ENCODE peak calls at places on chromosomes 1 and 21, in six cellular contexts. Z, G, K, B, E and P are unnamed samples.

GRCh38 chr21:37225440-37225839 is 41.7 kb downstream of the VPS26C start:
- DNase-seq in K (no peak), B (no peak), E (no peak), Z (no peak), G (no peak), P (no peak)

GRCh38 chr1:168106274-168106673 is 30.5 kb downstream of the GPR161 start:
- DNase-seq in G (no peak), B (no peak), Z (no peak), K (no peak), E (peak), P (no peak)

GRCh38 chr21:26715878-26716506 is 129.2 kb downstream of the ADAMTS1 start:
- DNase-seq in K (no peak), G (peak), B (peak), E (peak), Z (no peak), P (peak)

GRCh38 chr1:212514056-212514614 is 81.4 kb downstream of the NENF start:
- DNase-seq in K (no peak), Z (no peak), G (peak), E (peak), B (no peak), P (no peak)

GRCh38 chr1:51693420-51694144 is 76.7 kb downstream of the OSBPL9 start:
- DNase-seq in E (no peak), G (no peak), B (no peak), Z (no peak), K (no peak), P (no peak)

GRCh38 chr1:47031059-47031458 is 7.6 kb downstream of the CYP4X1 start:
- DNase-seq in B (no peak), K (no peak), Z (no peak), E (no peak), G (no peak), P (no peak)

GRCh38 chr1:94693029-94693428 is 127.1 kb upstream of the SLC44A3 start:
- DNase-seq in E (no peak), B (no peak), G (no peak), Z (no peak), K (no peak), P (no peak)

GRCh38 chr1:177585492-177586220 is 384.2 kb downstream of the SEC16B start:
- DNase-seq in Z (peak), G (no peak), B (no peak), K (no peak), E (no peak), P (no peak)

GRCh38 chr1:227343727-227344551 is 25.6 kb upstream of the CDC42BPA start:
- DNase-seq in B (no peak), E (no peak), G (no peak), Z (no peak), K (no peak), P (no peak)

GRCh38 chr1:114715952-114716303 is 643 bp downstream of the NRAS start:
- DNase-seq in G (peak), K (no peak), B (no peak), E (no peak), Z (no peak), P (no peak)

GRCh38 chr1:43447891-43448708 is 5.6 kb downstream of the HYI start:
- DNase-seq in B (no peak), E (no peak), Z (no peak), K (no peak), G (no peak), P (no peak)

GRCh38 chr1:59481915-59482505 is 185.1 kb downstream of the FGGY start:
- DNase-seq in G (no peak), B (no peak), E (no peak), K (no peak), Z (no peak), P (no peak)

GRCh38 chr1:204301171-204301957 is 58.4 kb downstream of the PLEKHA6 start:
- DNase-seq in B (no peak), K (no peak), Z (no peak), E (no peak), G (no peak), P (no peak)

GRCh38 chr1:3050603-3051002 is 18.4 kb upstream of the PRDM16 start:
- DNase-seq in E (no peak), G (no peak), Z (no peak), K (no peak), B (no peak), P (no peak)

GRCh38 chr1:205578780-205579571 is 52.8 kb downstream of the ELK4 start:
- DNase-seq in K (no peak), B (no peak), Z (no peak), G (no peak), E (no peak), P (no peak)

GRCh38 chr1:155871390-155871789 is 12.0 kb downstream of the SYT11 start:
- DNase-seq in B (no peak), Z (no peak), E (no peak), K (no peak), G (no peak), P (no peak)

GRCh38 chr21:44947930-44948331 is 8.1 kb downstream of the SLX9 start:
- DNase-seq in K (no peak), E (no peak), G (no peak), B (no peak), Z (no peak), P (no peak)

GRCh38 chr1:82094136-82094535 is 293.4 kb downstream of the ADGRL2 start:
- DNase-seq in B (no peak), K (no peak), G (no peak), E (no peak), Z (no peak), P (no peak)

GRCh38 chr1:77288275-77288674 is 6.5 kb downstream of the AK5 start:
- DNase-seq in G (no peak), Z (no peak), B (no peak), E (no peak), K (no peak), P (no peak)

GRCh38 chr1:16145030-16145987 is 10.6 kb downstream of the EPHA2 start:
- DNase-seq in B (no peak), Z (no peak), K (no peak), E (peak), G (peak), P (no peak)

GRCh38 chr1:23555225-23555801 is 4.0 kb downstream of the ID3 start:
- DNase-seq in Z (no peak), G (peak), B (no peak), E (no peak), K (no peak), P (no peak)

GRCh38 chr1:172513480-172513879 is 19.5 kb upstream of the SUCO start:
- DNase-seq in Z (no peak), B (no peak), G (peak), E (no peak), K (no peak), P (no peak)

GRCh38 chr21:19461481-19462205 is 1058.1 kb upstream of the TMPRSS15 start:
- DNase-seq in B (no peak), K (no peak), G (peak), Z (no peak), E (no peak), P (no peak)

GRCh38 chr21:33266050-33266783 is at the start of gene IL10RB:
- DNase-seq in G (peak), K (peak), E (peak), B (peak), Z (peak), P (peak)

GRCh38 chr1:58768971-58769808 is 14.7 kb downstream of the JUN start:
- DNase-seq in K (no peak), E (peak), B (no peak), Z (no peak), G (peak), P (no peak)

GRCh38 chr1:211332036-211332616 is 5.5 kb downstream of the TRAF5 start:
- DNase-seq in G (peak), B (no peak), E (no peak), K (no peak), Z (no peak), P (no peak)

GRCh38 chr1:226637147-226637935 is 88.8 kb downstream of the STUM start:
- DNase-seq in Z (no peak), G (peak), E (peak), K (no peak), B (no peak), P (no peak)

GRCh38 chr21:41439245-41439644 is 13.2 kb downstream of the MX1 start:
- DNase-seq in K (no peak), E (no peak), B (no peak), G (no peak), Z (no peak), P (no peak)

GRCh38 chr1:7526867-7527732 is 244.0 kb upstream of the VAMP3 start:
- DNase-seq in G (no peak), E (no peak), B (no peak), K (no peak), Z (no peak), P (no peak)

GRCh38 chr21:37193676-37194075 is 73.5 kb downstream of the VPS26C start:
- DNase-seq in B (no peak), E (no peak), K (no peak), G (no peak), Z (no peak), P (no peak)

GRCh38 chr1:23957096-23957495 is 2.5 kb upstream of the PNRC2 start:
- DNase-seq in Z (no peak), B (no peak), G (no peak), K (no peak), E (no peak), P (no peak)

GRCh38 chr1:43554444-43554992 is 23.8 kb downstream of the PTPRF start:
- DNase-seq in K (no peak), G (peak), E (peak), B (no peak), Z (no peak), P (no peak)

GRCh38 chr1:53073899-53074311 is 11.9 kb downstream of the PODN start:
- DNase-seq in E (no peak), Z (no peak), B (no peak), G (no peak), K (no peak), P (no peak)

GRCh38 chr1:60848583-60849188 is 233.7 kb upstream of the NFIA start:
- DNase-seq in K (peak), Z (no peak), B (no peak), E (no peak), G (peak), P (no peak)

GRCh38 chr1:216111842-216112241 is 311.4 kb downstream of the USH2A start:
- DNase-seq in K (no peak), Z (no peak), E (no peak), B (no peak), G (no peak), P (no peak)

GRCh38 chr1:242670019-242670418 is 145.5 kb upstream of the PLD5 start:
- DNase-seq in G (no peak), Z (no peak), K (no peak), B (no peak), E (no peak), P (no peak)

GRCh38 chr1:206963740-206964139 is 6.5 kb downstream of the FCAMR start:
- DNase-seq in E (no peak), Z (no peak), B (no peak), G (peak), K (no peak), P (no peak)

DNA sequence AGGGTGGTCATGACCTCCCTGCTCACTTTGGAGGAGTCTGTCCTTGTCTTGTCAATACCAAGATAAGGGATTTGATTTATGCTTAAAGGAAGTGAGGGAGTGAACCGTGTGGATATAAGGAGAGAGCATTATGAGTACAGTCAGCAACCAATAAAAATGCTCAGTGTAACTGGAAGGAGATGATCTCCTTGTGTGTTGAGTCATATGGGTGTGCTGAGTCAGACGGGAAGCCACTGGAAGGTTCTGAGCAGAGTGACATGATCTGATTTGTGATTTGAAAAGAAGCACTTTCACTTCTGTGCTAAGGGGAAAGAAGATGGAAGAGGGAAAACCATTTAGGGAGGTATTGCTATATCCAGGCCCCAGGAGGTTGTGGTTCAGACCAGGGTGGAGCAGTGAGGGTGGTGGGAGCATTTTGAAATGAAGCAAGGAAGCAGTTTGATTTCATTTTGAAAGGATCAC is 2.5 kb upstream of the BCL10 start:
- DNase-seq in Z (no peak), K (no peak), E (no peak), G (peak), B (no peak), P (no peak)
- TF ChIP-seq POLR2A in Z (no peak), K (no peak), E (no peak), G (no peak), B (no peak), P (no peak)

DNA sequence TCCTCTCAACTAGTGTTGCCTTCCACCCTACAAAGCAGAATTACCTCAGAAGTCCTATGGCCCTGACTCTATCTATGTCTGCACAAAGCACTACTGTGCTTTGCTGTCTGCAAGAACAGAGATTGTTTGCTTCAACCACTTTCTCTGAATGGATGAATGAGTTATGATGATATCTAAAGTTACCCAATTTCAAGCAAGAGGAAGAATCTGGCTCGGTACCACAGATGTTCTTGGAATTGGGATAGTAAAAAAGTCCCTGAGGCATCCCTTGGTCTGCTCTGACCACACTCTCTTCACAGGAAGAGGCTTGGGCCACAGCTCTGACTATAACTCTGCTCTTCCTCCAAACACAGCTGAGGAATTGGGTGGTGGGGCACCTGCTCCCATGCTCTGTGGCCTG is 31.2 kb downstream of the MTARC1 start:
- DNase-seq in E (no peak), K (no peak), G (no peak), B (no peak), Z (no peak), P (no peak)
- TF ChIP-seq POLR2AphosphoS5 in E (no peak), K (no peak), G (no peak), B (no peak), Z (no peak), P (no peak)

DNA sequence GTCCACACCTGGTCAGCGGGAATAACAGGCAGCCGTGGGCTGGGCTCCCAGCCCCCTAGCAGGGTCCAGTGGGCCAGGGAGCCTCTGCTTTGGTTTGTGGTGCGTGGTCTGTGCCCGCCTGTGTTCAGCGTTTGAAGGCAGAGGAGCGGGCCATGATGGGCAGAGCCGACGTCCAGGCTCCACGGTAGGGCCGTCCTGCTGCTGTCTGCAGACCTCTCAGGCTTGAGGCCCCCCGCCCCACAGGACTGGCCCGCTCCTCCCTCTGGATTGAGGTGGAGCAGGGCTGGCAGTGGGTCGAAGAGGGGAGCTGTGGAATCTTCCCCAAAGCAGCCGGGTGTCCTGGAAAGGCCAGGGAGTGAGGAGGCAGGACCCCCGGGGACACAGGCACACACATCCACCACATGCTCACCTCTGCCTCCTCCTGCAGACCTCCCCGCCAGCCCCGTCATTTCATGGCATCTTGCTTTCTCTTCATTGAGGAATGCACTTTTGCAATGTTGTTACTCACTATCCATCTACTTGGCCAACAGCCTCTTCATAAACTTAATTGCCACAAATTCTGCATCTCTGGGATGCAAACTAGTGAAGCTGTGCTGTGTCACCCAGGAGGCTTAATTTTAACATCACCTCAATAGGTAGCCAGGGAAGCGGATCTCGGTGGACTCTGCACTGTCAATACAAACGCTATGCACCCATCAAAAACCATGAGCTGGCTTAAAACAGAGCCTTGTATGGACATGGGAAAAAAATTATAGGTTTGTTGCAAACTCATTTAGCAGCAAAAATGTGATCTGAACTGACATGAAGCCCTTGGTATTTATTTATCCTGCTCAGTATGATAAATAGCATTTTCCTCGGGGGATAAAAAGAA is 85.9 kb downstream of the PDE9A start:
- DNase-seq in K (no peak), Z (no peak), G (no peak), B (no peak), E (peak), P (no peak)
- TF ChIP-seq TAF1 in K (no peak), Z (no peak), G (no peak), B (no peak), E (no peak), P (no peak)

DNA sequence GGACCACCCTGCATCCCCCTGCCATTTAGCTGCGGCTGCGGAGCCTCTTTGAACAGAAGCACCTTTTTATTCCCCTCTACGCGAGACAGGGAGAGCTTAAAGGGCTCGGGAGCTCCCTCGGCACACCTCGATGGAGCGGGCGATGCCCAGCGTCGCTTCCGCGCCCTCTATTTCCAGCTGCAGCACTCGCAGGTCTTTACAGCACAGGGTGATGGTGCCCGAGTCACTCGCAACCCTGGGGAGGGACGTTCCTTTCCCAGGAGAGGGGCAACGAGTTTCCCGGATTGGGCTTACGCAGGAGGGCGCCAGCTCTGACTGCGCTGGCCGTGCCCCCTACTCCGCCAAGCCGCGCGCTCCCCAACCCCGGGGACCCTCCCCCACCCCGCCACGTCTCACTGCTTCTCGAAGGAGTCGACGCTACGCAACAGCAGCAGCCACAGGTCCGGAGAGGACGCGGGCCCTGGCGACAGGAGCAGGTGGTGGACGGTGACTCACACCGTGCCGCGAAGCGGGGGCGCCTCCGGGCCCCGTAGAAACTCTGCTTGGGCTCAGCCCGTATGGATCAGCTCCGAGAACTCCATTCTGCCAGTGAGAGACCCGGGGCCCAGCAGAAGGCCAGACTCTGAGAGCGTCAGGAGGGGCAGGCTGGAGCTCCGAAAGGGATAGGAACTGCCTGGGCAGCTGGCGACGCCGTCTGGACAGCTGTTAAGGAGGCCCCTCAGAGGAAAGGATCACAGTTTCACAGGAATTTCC is 5.8 kb upstream of the FAM167B start:
- DNase-seq in E (no peak), K (no peak), G (peak), B (peak), Z (no peak), P (peak)
- TF ChIP-seq POLR2A in E (peak), K (no peak), G (no peak), B (no peak), Z (peak), P (no peak)